ENCODE peak calls at places on chromosomes 2 and 18, in five cellular contexts. V is HL-60; D is body of pancreas; S is CD8-positive, alpha-beta memory T cell; K is fibroblast of the aortic adventitia. T is an unnamed sample.

GRCh38 chr2:162382283-162382682 is 38.4 kb downstream of the GCA start:
- DNase-seq in V (no peak), D (no peak), S (no peak), K (peak), T (no peak)

GRCh38 chr2:218418717-218419458 is at the start of gene VIL1:
- DNase-seq in V (no peak), D (peak), S (no peak), K (no peak), T (no peak)

GRCh38 chr18:58174285-58174684 is 130.3 kb downstream of the NEDD4L start:
- DNase-seq in V (no peak), D (no peak), S (no peak), K (no peak), T (no peak)

GRCh38 chr2:190653931-190654330 is 5.0 kb downstream of the NAB1 start:
- DNase-seq in V (no peak), D (no peak), S (no peak), K (no peak), T (no peak)

GRCh38 chr2:25938345-25938744 is 44.0 kb downstream of the KIF3C start:
- DNase-seq in V (no peak), D (no peak), S (no peak), K (no peak), T (no peak)

GRCh38 chr18:2223859-2224258 is 347.4 kb downstream of the METTL4 start:
- DNase-seq in V (no peak), D (no peak), S (no peak), K (peak), T (peak)

GRCh38 chr2:75429036-75429435 is 131.7 kb downstream of the EVA1A start:
- DNase-seq in V (no peak), D (peak), S (no peak), K (no peak), T (no peak)

GRCh38 chr2:237894986-237895543 is 35.6 kb downstream of the RAMP1 start:
- DNase-seq in V (no peak), D (peak), S (no peak), K (no peak), T (no peak)

GRCh38 chr18:74654637-74655036 is 57.0 kb downstream of the ZNF407 start:
- DNase-seq in V (no peak), D (no peak), S (no peak), K (peak), T (peak)

GRCh38 chr2:74419345-74419744 is 2.1 kb downstream of the C2orf81 start:
- DNase-seq in V (no peak), D (no peak), S (no peak), K (no peak), T (no peak)

GRCh38 chr2:60512063-60512622 is 41.3 kb downstream of the BCL11A start:
- DNase-seq in V (no peak), D (no peak), S (no peak), K (no peak), T (no peak)

GRCh38 chr18:74623047-74623816 is 25.6 kb downstream of the ZNF407 start:
- DNase-seq in V (no peak), D (no peak), S (no peak), K (peak), T (peak)

GRCh38 chr2:169491378-169491777 is 12.1 kb downstream of the BBS5 start:
- DNase-seq in V (no peak), D (no peak), S (no peak), K (no peak), T (no peak)

GRCh38 chr18:76620326-76620813 is 125.3 kb upstream of the ZNF516 start:
- DNase-seq in V (peak), D (peak), S (no peak), K (peak), T (peak)
- H3K4me3 ChIP-seq in V (peak), D (no peak), S (no peak), K (peak), T (peak)

GRCh38 chr2:28354920-28355520 is 37.6 kb upstream of the FOSL2 start:
- DNase-seq in V (no peak), D (no peak), S (no peak), K (no peak), T (no peak)
- H3K4me3 ChIP-seq in V (no peak), D (no peak), S (no peak), K (no peak), T (no peak)

GRCh38 chr2:178452870-178453269 is 1.7 kb downstream of the PJVK start:
- DNase-seq in V (no peak), D (no peak), S (no peak), K (peak), T (no peak)

GRCh38 chr2:178449700-178450573 is 1.0 kb downstream of the PRKRA start:
- DNase-seq in V (no peak), D (peak), S (no peak), K (peak), T (peak)

GRCh38 chr2:178448968-178449661 is 1.9 kb downstream of the PRKRA start:
- DNase-seq in V (no peak), D (no peak), S (no peak), K (peak), T (no peak)

GRCh38 chr2:178450574-178451429 is at the start of the genes PJVK and PRKRA:
- DNase-seq in V (peak), D (peak), S (peak), K (peak), T (peak)

DNA sequence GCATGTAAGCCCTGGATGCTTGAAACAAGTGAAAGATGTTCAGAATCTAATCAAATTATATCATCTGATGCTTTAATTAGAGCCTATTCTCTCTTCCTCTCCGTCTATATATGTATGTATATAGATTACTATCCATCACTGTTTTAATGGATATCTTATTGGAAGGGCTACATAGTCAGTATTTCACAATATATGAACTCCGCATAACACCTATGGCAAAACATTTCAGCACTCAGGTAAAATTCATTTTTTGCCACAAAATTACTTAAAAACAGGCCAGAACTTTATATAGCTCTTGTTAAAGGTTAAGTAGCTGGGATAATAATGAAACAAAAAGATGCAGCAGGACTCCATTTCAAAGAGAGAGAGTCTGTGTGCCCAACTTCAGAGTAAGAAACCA is 1.2 kb downstream of the PJVK start:
- DNase-seq in V (no peak), D (no peak), S (no peak), K (no peak), T (no peak)
- H3K4me3 ChIP-seq in V (no peak), D (no peak), S (no peak), K (no peak), T (no peak)

GRCh38 chr2:109130726-109130995 is 1.7 kb downstream of the SH3RF3 start:
- DNase-seq in V (no peak), D (no peak), S (no peak), K (peak), T (no peak)
- H3K4me3 ChIP-seq in V (no peak), D (no peak), S (no peak), K (peak), T (peak)

DNA sequence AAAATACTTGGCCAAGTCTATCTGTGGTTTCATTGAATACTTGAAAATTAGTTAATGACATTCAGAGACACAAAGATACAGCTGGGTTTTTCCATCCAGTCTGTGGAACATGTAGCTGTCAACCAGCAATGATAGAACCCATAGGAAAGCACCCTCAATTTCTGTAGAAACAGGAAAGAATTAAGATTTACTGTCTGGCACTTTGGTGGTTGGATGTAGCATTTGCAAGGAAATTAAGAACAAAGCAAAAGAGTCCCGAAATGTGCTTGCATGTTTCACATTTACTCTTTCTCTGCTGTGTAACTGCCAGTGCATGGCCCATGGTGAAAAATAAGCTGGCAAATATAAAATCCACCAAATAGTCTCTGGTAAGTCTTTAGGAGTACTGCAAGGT is 17.2 kb upstream of the ANKRD44 start:
- DNase-seq in V (no peak), D (no peak), S (no peak), K (no peak), T (no peak)
- H3K4me3 ChIP-seq in V (no peak), D (no peak), S (no peak), K (no peak), T (no peak)

GRCh38 chr18:45165871-45166270 is 449.4 kb upstream of the SLC14A2 start:
- DNase-seq in V (no peak), D (no peak), S (no peak), K (no peak), T (no peak)

GRCh38 chr18:45166341-45167108 is 448.8 kb upstream of the SLC14A2 start:
- DNase-seq in V (no peak), D (no peak), S (no peak), K (peak), T (no peak)

GRCh38 chr18:45168883-45169585 is 446.2 kb upstream of the SLC14A2 start:
- DNase-seq in V (no peak), D (peak), S (no peak), K (peak), T (peak)

GRCh38 chr18:45167109-45167551 is 448.1 kb upstream of the SLC14A2 start:
- DNase-seq in V (no peak), D (no peak), S (no peak), K (peak), T (no peak)

GRCh38 chr18:45167631-45168225 is 447.5 kb upstream of the SLC14A2 start:
- DNase-seq in V (no peak), D (no peak), S (no peak), K (peak), T (no peak)
- H3K4me3 ChIP-seq in V (no peak), D (no peak), S (no peak), K (no peak), T (no peak)

DNA sequence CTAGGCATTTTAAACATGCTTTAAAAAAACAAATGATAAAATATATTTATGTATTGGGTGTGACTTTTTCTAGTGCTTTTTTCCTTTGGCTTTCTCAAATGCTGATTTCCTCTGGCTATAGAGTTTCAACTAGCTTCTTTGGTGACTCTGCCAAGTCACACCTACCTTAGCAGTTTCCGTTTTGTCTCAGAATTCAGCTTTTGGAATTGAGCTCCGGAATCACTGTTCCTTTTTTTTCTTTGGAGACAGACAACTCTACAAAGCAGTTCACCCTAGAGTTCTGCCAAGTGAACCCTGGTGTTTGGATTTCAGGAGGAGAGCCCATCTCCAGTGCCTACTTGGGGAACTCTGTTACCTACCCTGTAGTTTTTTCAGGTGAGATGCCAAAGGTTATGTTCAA is 89.9 kb downstream of the UPP2 start:
- DNase-seq in V (no peak), D (no peak), S (no peak), K (peak), T (no peak)
- H3K4me3 ChIP-seq in V (no peak), D (no peak), S (no peak), K (no peak), T (no peak)